ENCODE peak calls at places on chromosome 15, in six cellular contexts. T, D, J, A, F and P are unnamed samples.

GRCh38 chr15:88896339-88897033 is 1.1 kb upstream of the HAPLN3 start:
- DNase-seq in T (no peak), D (no peak), J (no peak), A (no peak), F (no peak), P (no peak)

GRCh38 chr15:33243869-33244268 is 49.4 kb upstream of the FMN1 start:
- DNase-seq in T (no peak), D (no peak), J (no peak), A (peak; percentile 44), F (no peak), P (no peak)

GRCh38 chr15:96273317-96274086 is 57.0 kb upstream of the NR2F2 start:
- DNase-seq in T (peak; percentile 93), D (no peak), J (peak; percentile 25), A (no peak), F (no peak), P (no peak)

GRCh38 chr15:99443768-99444446 is 121.9 kb upstream of the MEF2A start:
- DNase-seq in T (no peak), D (no peak), J (no peak), A (no peak), F (no peak), P (no peak)

GRCh38 chr15:38618242-38618925 is 53.8 kb upstream of the RASGRP1 start:
- DNase-seq in T (no peak), D (no peak), J (no peak), A (no peak), F (no peak), P (no peak)

GRCh38 chr15:70387993-70388392 is 290.3 kb upstream of the TLE3 start:
- DNase-seq in T (no peak), D (no peak), J (no peak), A (no peak), F (no peak), P (no peak)

GRCh38 chr15:89088605-89089315 is 504 bp downstream of the ABHD2 start:
- DNase-seq in T (no peak), D (no peak), J (no peak), A (no peak), F (no peak), P (peak; percentile 18)

GRCh38 chr15:67771201-67771600 is 54.1 kb upstream of the SKOR1 start:
- DNase-seq in T (peak; percentile 42), D (no peak), J (no peak), A (no peak), F (no peak), P (no peak)

GRCh38 chr15:35068861-35069260 is 16.2 kb downstream of the NANOGP8 start:
- DNase-seq in T (no peak), D (no peak), J (no peak), A (no peak), F (no peak), P (no peak)

GRCh38 chr15:48394172-48394571 is 62.9 kb downstream of the DUT start:
- DNase-seq in T (no peak), D (no peak), J (no peak), A (no peak), F (no peak), P (no peak)

GRCh38 chr15:101240364-101240763 is 11.5 kb downstream of the CHSY1 start:
- DNase-seq in T (no peak), D (no peak), J (no peak), A (no peak), F (no peak), P (no peak)

DNA sequence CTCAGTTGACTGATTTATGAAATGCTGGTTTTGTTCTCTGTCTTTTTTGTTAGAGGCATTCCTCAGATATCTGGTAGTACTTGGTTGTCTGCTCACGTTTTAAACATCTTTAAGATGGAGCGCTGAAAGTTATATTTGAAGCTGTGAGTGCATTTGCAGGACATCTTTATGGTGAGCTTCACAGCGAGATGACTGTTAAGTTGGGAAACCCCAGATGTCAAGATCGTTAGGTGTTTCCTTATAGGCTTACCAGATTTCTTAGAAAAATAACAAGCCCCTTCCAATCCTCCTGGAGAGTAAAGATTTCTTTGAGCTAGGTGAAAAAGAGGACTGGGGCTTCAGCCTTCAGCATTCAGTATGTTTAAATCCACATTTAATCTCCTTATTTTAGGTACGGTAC is 72.1 kb downstream of the ZNF609 start:
- DNase-seq in T (no peak), D (no peak), J (no peak), A (no peak), F (no peak), P (no peak)
- TF ChIP-seq POLR2AphosphoS5 in T (no peak), D (no peak), J (no peak), A (no peak), F (no peak), P (no peak)

DNA sequence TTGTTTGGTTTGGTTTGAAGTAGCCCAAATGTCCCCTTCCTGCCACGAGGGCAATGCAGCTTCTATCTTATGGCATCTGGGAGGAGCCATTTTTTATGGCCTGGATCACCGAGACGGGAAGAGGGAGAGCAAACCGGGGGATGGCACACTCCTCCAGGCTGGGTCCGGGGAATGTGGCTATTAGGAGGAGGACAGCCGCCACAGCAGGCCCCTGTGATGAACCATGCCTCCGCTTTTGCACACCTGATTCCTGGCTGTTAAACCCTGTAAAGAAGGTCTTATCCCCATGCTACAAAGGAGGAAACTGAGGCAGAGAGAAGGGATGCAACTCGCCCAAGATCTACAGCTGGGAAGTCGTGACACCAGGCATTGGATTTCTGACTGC is 157.6 kb downstream of the OR4M2 start:
- DNase-seq in T (no peak), D (no peak), J (no peak), A (no peak), F (no peak), P (no peak)
- TF ChIP-seq TAF1 in T (no peak), D (no peak), J (no peak), A (no peak), F (no peak), P (no peak)

DNA sequence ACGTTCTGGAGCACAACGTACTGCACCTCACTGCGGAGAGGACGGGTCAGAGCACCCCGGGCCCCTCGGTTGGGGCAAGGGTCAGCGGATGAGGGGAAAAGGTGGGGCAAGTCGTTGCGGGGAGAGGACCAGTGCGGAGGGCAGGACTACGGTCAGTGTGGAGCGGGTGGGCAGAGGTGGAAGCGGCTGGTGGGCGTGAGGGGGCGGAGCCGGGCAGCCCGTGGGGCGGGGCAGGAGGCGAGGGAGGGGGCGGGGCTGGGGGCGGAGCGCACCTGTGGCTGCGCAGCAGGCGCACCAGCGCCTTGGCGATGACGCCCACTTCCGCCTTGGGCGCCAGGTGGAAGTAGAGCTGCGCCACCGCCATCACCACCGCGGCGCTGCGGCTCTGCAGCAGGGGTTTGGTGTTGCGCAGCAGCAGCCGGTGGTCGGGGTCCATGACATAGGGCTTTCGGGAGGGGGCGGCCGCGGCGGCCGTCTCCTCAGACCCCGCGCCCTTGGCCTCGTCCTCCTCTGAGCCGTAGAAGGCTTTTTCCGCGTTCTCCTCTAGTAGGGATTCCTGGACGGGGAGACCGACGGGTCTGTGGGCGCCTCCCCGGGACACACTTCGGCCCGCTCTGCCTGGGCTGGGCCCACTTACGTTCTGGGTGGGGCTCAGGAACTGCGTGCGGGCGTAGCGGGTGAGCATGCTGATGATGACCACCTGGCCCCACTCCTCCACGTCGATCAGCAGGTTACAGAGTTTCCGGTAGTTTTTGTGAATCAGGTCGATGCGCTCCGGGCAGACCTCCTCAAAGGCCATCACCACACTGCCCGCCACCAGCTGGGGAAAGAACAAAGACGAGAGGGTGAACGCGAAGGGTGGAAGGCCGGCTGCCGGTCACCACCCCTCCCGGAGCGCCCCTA is 29.2 kb downstream of the AP3B2 start:
- DNase-seq in T (peak; percentile 98), D (peak; percentile 62), J (no peak), A (no peak), F (peak; percentile 82), P (peak; percentile 73)
- TF ChIP-seq POLR2A in T (peak; percentile 91), D (no peak), J (peak; percentile 91), A (no peak), F (peak; percentile 87), P (no peak)

DNA sequence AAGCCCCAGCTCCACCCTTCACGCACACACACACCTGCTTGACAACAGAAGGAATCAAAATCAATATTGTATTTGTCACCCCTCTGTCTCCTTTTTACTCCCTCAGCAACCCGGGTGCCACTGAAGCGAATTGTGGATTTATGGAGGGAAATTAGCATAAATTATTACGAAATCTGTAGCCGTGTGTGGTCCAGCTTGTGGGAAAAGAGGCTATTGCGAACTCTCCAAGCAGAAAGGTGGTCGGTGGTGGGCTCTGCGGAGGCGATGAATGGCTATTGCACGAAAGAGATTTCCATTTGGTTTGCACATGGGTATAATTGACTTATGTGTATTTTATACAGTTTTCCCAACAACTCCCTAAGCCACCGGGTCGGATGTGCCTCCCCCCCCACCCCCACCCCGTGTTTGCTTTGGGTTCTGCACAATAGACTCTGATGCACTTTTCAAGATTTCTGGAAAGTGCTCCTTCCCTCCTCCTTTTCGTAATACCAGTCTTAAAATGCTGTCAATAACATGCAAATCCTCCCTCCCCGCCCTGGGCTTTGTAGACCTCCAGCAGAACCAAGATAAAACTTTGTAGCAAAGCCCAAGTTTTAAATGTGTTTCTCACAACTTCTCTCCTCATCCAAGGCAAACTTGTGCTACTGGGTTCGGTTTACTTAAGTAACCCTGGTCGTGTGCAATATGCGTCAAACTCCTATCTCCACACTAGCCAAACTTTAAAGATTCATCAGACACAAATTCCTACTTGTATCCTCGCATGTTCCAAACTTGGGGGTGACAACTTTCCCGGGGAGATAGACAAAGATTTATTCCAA is 3.1 kb upstream of the FOXB1 start:
- DNase-seq in T (no peak), D (no peak), J (no peak), A (no peak), F (no peak), P (no peak)
- TF ChIP-seq POLR2AphosphoS5 in T (no peak), D (no peak), J (no peak), A (no peak), F (no peak), P (no peak)